ENCODE peak calls at places on chromosomes 16 and 17, in five cellular contexts. V is tibial artery, N is GM06990, K is stomach, H is keratinocyte. F is an unnamed sample.
A peak's percentile ranks its signal among the peaks of the same experiment; 100 is the strongest.

GRCh38 chr17:1006054-1006453 is 9.1 kb downstream of the TIMM22 start:
- DNase-seq in H (no peak), K (peak; percentile 87), N (no peak), V (no peak), F (peak; percentile 54)

GRCh38 chr16:3960049-3960809 is 79.7 kb upstream of the CREBBP start:
- DNase-seq in K (no peak), N (no peak), H (no peak), V (no peak), F (peak; percentile 56)

GRCh38 chr16:85524365-85524629 is 88.8 kb upstream of the GSE1 start:
- DNase-seq in K (no peak), N (no peak), H (no peak), V (no peak), F (no peak)

GRCh38 chr16:81526935-81527334 is 82.3 kb downstream of the CMIP start:
- DNase-seq in H (peak; percentile 98), N (no peak), K (no peak), V (no peak), F (peak; percentile 55)

GRCh38 chr17:49223168-49223516 is 7.4 kb downstream of the PHOSPHO1 start:
- DNase-seq in K (no peak), N (no peak), V (no peak), H (no peak), F (no peak)

GRCh38 chr17:50394711-50395110 is 2.6 kb downstream of the LRRC59 start:
- DNase-seq in K (no peak), H (no peak), N (no peak), V (no peak), F (no peak)

GRCh38 chr16:23288726-23289512 is 13.2 kb upstream of the SCNN1B start:
- DNase-seq in H (no peak), K (no peak), V (no peak), N (no peak), F (no peak)

GRCh38 chr16:85004587-85005205 is 6.6 kb downstream of the ZDHHC7 start:
- DNase-seq in V (no peak), H (peak; percentile 81), K (peak; percentile 56), N (no peak), F (no peak)

GRCh38 chr16:75471723-75472634 is 7.5 kb upstream of the TMEM170A start:
- DNase-seq in K (peak; percentile 59), N (no peak), V (peak; percentile 57), H (no peak), F (no peak)

GRCh38 chr16:88503374-88503770 is 50.3 kb downstream of the ZFPM1 start:
- DNase-seq in N (no peak), H (no peak), V (no peak), K (peak; percentile 68), F (no peak)

GRCh38 chr17:77528516-77529327 is 388.0 kb downstream of the SEC14L1 start:
- DNase-seq in V (no peak), H (no peak), N (no peak), K (no peak), F (no peak)

GRCh38 chr17:58172369-58173071 is 5.7 kb downstream of the OR4D2 start:
- DNase-seq in V (no peak), N (no peak), K (no peak), H (no peak), F (no peak)

GRCh38 chr16:29876578-29877249 is 13.7 kb upstream of the CDIPT start:
- DNase-seq in H (no peak), N (no peak), V (no peak), K (no peak), F (no peak)

GRCh38 chr17:19384723-19385391 is 2.1 kb downstream of the MFAP4 start:
- DNase-seq in N (no peak), V (peak; percentile 94), K (peak; percentile 76), H (no peak), F (peak; percentile 91)

GRCh38 chr17:30321314-30321713 is 12.5 kb downstream of the TMIGD1 start:
- DNase-seq in V (no peak), H (no peak), K (no peak), N (no peak), F (no peak)

GRCh38 chr16:56320081-56320480 is 105.3 kb downstream of the AMFR start:
- DNase-seq in H (no peak), N (no peak), V (no peak), K (no peak), F (no peak)

GRCh38 chr17:16267174-16267573 is 50.2 kb downstream of the PIGL start:
- DNase-seq in H (no peak), K (no peak), N (no peak), V (no peak), F (no peak)

GRCh38 chr17:34236341-34236892 is 18.7 kb upstream of the CCL2 start:
- DNase-seq in V (no peak), K (no peak), H (no peak), N (no peak), F (no peak)

GRCh38 chr17:76121932-76122383 is 18.4 kb upstream of the EXOC7 start:
- DNase-seq in N (no peak), H (no peak), K (peak; percentile 35), V (no peak), F (peak; percentile 86)

GRCh38 chr16:15599303-15600070 is 43.5 kb downstream of the MARF1 start:
- DNase-seq in N (no peak), V (no peak), K (no peak), H (no peak), F (no peak)

GRCh38 chr17:44548714-44549230 is 8.5 kb upstream of the FZD2 start:
- DNase-seq in N (no peak), H (no peak), V (no peak), K (no peak), F (no peak)

GRCh38 chr17:44549736-44550135 is 7.5 kb upstream of the FZD2 start:
- DNase-seq in H (no peak), N (no peak), V (no peak), K (no peak), F (no peak)

GRCh38 chr17:44547625-44548297 is 9.5 kb upstream of the FZD2 start:
- DNase-seq in K (no peak), V (peak; percentile 47), H (no peak), N (no peak), F (peak; percentile 64)

GRCh38 chr17:44543905-44544523 is 13.3 kb upstream of the FZD2 start:
- DNase-seq in H (no peak), N (no peak), V (no peak), K (no peak), F (no peak)

DNA sequence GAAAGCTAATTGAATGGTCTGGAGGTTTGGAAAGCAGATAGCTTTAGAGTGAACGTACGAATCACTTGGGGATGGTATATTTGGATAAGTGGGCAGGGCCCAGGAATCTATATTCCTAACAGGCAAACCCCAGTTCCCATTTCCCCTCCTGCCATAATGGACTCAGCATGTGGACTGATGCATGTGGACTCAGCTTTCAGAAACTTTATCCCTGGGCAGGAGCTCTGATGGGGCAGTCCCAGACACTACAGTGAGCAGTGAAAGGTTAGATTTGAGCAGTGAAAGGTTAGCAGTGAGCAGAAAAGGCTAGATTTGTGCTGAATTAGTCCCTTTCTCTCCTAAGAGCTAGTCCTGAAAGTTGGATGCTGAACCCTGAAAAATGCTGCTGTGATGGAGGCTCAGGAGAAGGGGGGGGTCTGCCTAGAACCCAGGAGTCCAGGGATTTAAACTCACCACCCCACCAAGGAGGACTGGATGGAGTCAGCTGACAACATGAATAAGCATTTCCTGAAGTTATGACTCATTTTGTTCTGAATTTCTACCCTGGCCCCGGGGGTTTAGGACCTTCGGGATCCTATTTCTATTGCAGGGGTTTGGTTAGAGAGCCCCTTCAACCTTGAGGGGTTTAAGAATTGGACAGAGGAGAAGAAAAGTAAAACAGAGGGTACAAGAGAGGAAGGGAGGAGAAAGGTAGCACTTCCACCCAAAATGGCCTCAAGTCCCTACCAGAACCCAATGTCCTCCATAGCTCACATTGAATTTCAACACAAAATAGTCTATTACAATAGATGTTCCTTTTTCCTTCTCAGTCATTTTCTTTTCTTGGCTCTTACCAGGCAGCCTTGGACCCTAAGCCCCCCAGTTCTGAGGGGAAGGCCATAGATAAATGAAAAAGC is 10.3 kb upstream of the FZD2 start:
- DNase-seq in K (no peak), V (no peak), N (no peak), H (no peak), F (no peak)
- H3K4me3 ChIP-seq in K (no peak overlapping the region), V (no peak overlapping the region), N (no peak overlapping the region), H (peak overlapping the region; percentile 6), F (no peak overlapping the region)

GRCh38 chr16:68473358-68474064 is 25.2 kb upstream of the SMPD3 start:
- DNase-seq in V (no peak), N (no peak), K (no peak), H (no peak), F (no peak)

GRCh38 chr16:68472581-68472980 is 24.3 kb upstream of the SMPD3 start:
- DNase-seq in K (no peak), N (no peak), H (no peak), V (no peak), F (no peak)

GRCh38 chr16:68470461-68471150 is 22.3 kb upstream of the SMPD3 start:
- DNase-seq in K (no peak), N (peak; percentile 79), H (no peak), V (peak; percentile 54), F (no peak)

GRCh38 chr16:68468849-68469248 is 20.5 kb upstream of the SMPD3 start:
- DNase-seq in V (no peak), N (no peak), K (no peak), H (no peak), F (no peak)

GRCh38 chr16:68469728-68470460 is 21.6 kb upstream of the SMPD3 start:
- DNase-seq in K (no peak), H (no peak), N (peak; percentile 35), V (no peak), F (no peak)
- H3K4me3 ChIP-seq in K (peak overlapping the region; percentile 15), H (peak overlapping the region; percentile 24), N (peak overlapping the region; percentile 56), V (peak overlapping the region; percentile 20), F (no peak overlapping the region)

GRCh38 chr16:10858203-10858602 is 18.8 kb upstream of the CIITA start:
- DNase-seq in K (no peak), V (no peak), N (no peak), H (no peak), F (no peak)

GRCh38 chr16:10856042-10856441 is 21.0 kb upstream of the CIITA start:
- DNase-seq in H (no peak), N (no peak), V (no peak), K (no peak), F (no peak)

GRCh38 chr16:10862432-10862831 is 14.6 kb upstream of the CIITA start:
- DNase-seq in H (peak; percentile 89), K (peak; percentile 90), V (peak; percentile 75), N (no peak), F (peak; percentile 77)

GRCh38 chr16:10859650-10860049 is 17.4 kb upstream of the CIITA start:
- DNase-seq in N (no peak), H (peak; percentile 59), V (no peak), K (no peak), F (no peak)

GRCh38 chr16:10859020-10859419 is 18.0 kb upstream of the CIITA start:
- DNase-seq in H (no peak), K (no peak), N (no peak), V (no peak), F (no peak)
- H3K4me3 ChIP-seq in H (no peak overlapping the region), K (no peak overlapping the region), N (no peak overlapping the region), V (no peak overlapping the region), F (no peak overlapping the region)

GRCh38 chr16:54239441-54239840 is 47.1 kb downstream of the IRX3 start:
- DNase-seq in N (no peak), H (no peak), K (no peak), V (peak; percentile 31), F (no peak)

GRCh38 chr16:54244061-54244886 is 42.3 kb downstream of the IRX3 start:
- DNase-seq in K (no peak), N (no peak), H (no peak), V (no peak), F (no peak)

GRCh38 chr16:54242199-54242598 is 44.4 kb downstream of the IRX3 start:
- DNase-seq in V (no peak), N (no peak), K (no peak), H (no peak), F (no peak)

GRCh38 chr16:54240180-54241125 is 46.1 kb downstream of the IRX3 start:
- DNase-seq in N (no peak), V (no peak), K (no peak), H (no peak), F (no peak)

GRCh38 chr16:54241525-54241924 is 45.1 kb downstream of the IRX3 start:
- DNase-seq in K (no peak), V (no peak), H (no peak), N (no peak), F (no peak)
- H3K4me3 ChIP-seq in K (no peak overlapping the region), V (no peak overlapping the region), H (no peak overlapping the region), N (no peak overlapping the region), F (no peak overlapping the region)

F was measured in aorta.